ENCODE peak calls at places on chromosomes 1 and 21, in seven cellular contexts. M is neuronal stem cell, K is mesendoderm, I is H9, Q is IMR-90, E is H1, R is mesenchymal stem cell. B is an unnamed sample.

GRCh38 chr1:89611721-89612120 is 21.2 kb upstream of the LRRC8C start:
- DNase-seq in E (no peak), M (no peak), Q (no peak), R (no peak), K (no peak), I (no peak), B (no peak)

GRCh38 chr1:92994105-92994712 is 32.9 kb upstream of the DIPK1A start:
- DNase-seq in M (peak), Q (peak), R (peak), I (peak), E (no peak), K (peak), B (peak)

GRCh38 chr1:2330511-2331199 is 60.7 kb downstream of the MORN1 start:
- DNase-seq in R (no peak), I (no peak), K (no peak), M (no peak), E (no peak), Q (peak), B (peak)

GRCh38 chr1:189804352-189804751 is 673.3 kb downstream of the BRINP3 start:
- DNase-seq in M (no peak), K (peak), Q (no peak), E (no peak), R (no peak), I (no peak), B (no peak)

GRCh38 chr1:26785611-26786436 is 1.9 kb upstream of the PIGV start:
- DNase-seq in R (peak), K (peak), I (no peak), Q (peak), E (no peak), M (no peak), B (no peak)

GRCh38 chr21:15222711-15223110 is 157.9 kb upstream of the NRIP1 start:
- DNase-seq in R (peak), Q (no peak), K (no peak), I (no peak), E (no peak), M (no peak), B (no peak)

GRCh38 chr1:157993179-157994080 is at the start of gene KIRREL1:
- DNase-seq in I (no peak), M (no peak), E (no peak), K (peak), R (peak), Q (peak), B (no peak)

GRCh38 chr1:201554167-201554600 is 15.3 kb downstream of the NAV1 start:
- DNase-seq in R (no peak), I (no peak), Q (no peak), K (no peak), E (no peak), M (no peak), B (peak)

GRCh38 chr1:68409426-68409825 is 40.3 kb downstream of the RPE65 start:
- DNase-seq in K (no peak), M (no peak), I (no peak), E (no peak), R (peak), Q (peak), B (no peak)

GRCh38 chr1:89826594-89826993 is 5.8 kb downstream of the LRRC8D start:
- DNase-seq in I (no peak), E (no peak), Q (no peak), M (no peak), K (no peak), R (no peak), B (no peak)

GRCh38 chr1:180230416-180230790 is 339 bp downstream of the LHX4 start:
- DNase-seq in Q (no peak), R (no peak), M (no peak), E (no peak), K (no peak), I (no peak), B (no peak)

GRCh38 chr1:67708606-67709005 is 23.6 kb downstream of the GADD45A start:
- DNase-seq in Q (no peak), K (no peak), M (no peak), R (no peak), I (no peak), E (no peak), B (no peak)

GRCh38 chr21:43211085-43212071 is 42.6 kb downstream of the CRYAA start:
- DNase-seq in R (no peak), Q (no peak), M (no peak), K (peak), E (no peak), I (peak), B (no peak)

GRCh38 chr1:28893403-28894102 is 20.8 kb upstream of the EPB41 start:
- DNase-seq in I (peak), E (peak), Q (peak), K (peak), R (peak), M (no peak), B (peak)

GRCh38 chr1:179425186-179425585 is 59.4 kb downstream of the AXDND1 start:
- DNase-seq in Q (no peak), I (no peak), K (peak), R (no peak), M (no peak), E (no peak), B (no peak)

GRCh38 chr21:36166705-36167104 is 10.1 kb downstream of the DOP1B start:
- DNase-seq in I (peak), M (no peak), Q (no peak), E (no peak), R (no peak), K (peak), B (peak)

GRCh38 chr1:71881611-71882010 is 400.7 kb downstream of the NEGR1 start:
- DNase-seq in M (no peak), E (no peak), I (no peak), K (no peak), R (no peak), Q (peak), B (no peak)

GRCh38 chr21:33937931-33938339 is 22.3 kb upstream of the ATP5PO start:
- DNase-seq in E (peak), Q (no peak), I (no peak), M (no peak), K (no peak), R (no peak), B (no peak)

GRCh38 chr1:222918746-222919477 is 104.1 kb downstream of the DISP1 start:
- DNase-seq in K (no peak), E (no peak), Q (no peak), M (no peak), I (no peak), R (no peak), B (peak)

GRCh38 chr1:998051-998821 is 1.7 kb downstream of the HES4 start:
- DNase-seq in M (no peak), K (peak), E (peak), Q (no peak), R (no peak), I (peak), B (no peak)

GRCh38 chr1:158177705-158178450 is 2.8 kb upstream of the CD1D start:
- DNase-seq in M (peak), K (peak), I (peak), R (peak), Q (peak), E (peak), B (peak)

GRCh38 chr1:186102559-186103148 is 272.4 kb downstream of the TPR start:
- DNase-seq in Q (peak), I (no peak), R (peak), E (no peak), K (no peak), M (no peak), B (peak)

GRCh38 chr1:193516755-193517388 is 330.5 kb upstream of the B3GALT2 start:
- DNase-seq in Q (no peak), M (no peak), E (no peak), R (no peak), K (no peak), I (no peak), B (no peak)

GRCh38 chr1:30508651-30509050 is 214.7 kb downstream of the MATN1 start:
- DNase-seq in I (no peak), M (no peak), K (no peak), R (no peak), E (peak), Q (no peak), B (no peak)

GRCh38 chr1:39103321-39104157 is 77.4 kb downstream of the NDUFS5 start:
- DNase-seq in R (peak), E (no peak), K (no peak), M (no peak), I (no peak), Q (peak), B (peak)

GRCh38 chr1:184811439-184812111 is 56.9 kb upstream of the EDEM3 start:
- DNase-seq in I (no peak), K (no peak), Q (no peak), E (no peak), M (no peak), R (no peak), B (no peak)

GRCh38 chr1:91374086-91374485 is 30.6 kb downstream of the HFM1 start:
- DNase-seq in Q (no peak), M (no peak), E (no peak), I (no peak), K (peak), R (no peak), B (no peak)

GRCh38 chr21:44312089-44312488 is 12.2 kb downstream of the PFKL start:
- DNase-seq in M (no peak), I (no peak), Q (no peak), R (no peak), K (no peak), E (no peak), B (no peak)

GRCh38 chr1:97073936-97074335 is 352.4 kb downstream of the PTBP2 start:
- DNase-seq in E (no peak), K (no peak), R (no peak), M (no peak), Q (peak), I (no peak), B (no peak)

GRCh38 chr1:97077221-97077620 is 355.6 kb downstream of the PTBP2 start:
- DNase-seq in I (no peak), R (no peak), K (no peak), E (no peak), Q (no peak), M (no peak), B (no peak)

GRCh38 chr1:97071163-97071562 is 349.6 kb downstream of the PTBP2 start:
- DNase-seq in K (no peak), M (no peak), I (no peak), E (no peak), Q (peak), R (no peak), B (no peak)

GRCh38 chr1:97073169-97073568 is 351.6 kb downstream of the PTBP2 start:
- DNase-seq in E (no peak), R (no peak), K (no peak), M (no peak), I (no peak), Q (no peak), B (no peak)

DNA sequence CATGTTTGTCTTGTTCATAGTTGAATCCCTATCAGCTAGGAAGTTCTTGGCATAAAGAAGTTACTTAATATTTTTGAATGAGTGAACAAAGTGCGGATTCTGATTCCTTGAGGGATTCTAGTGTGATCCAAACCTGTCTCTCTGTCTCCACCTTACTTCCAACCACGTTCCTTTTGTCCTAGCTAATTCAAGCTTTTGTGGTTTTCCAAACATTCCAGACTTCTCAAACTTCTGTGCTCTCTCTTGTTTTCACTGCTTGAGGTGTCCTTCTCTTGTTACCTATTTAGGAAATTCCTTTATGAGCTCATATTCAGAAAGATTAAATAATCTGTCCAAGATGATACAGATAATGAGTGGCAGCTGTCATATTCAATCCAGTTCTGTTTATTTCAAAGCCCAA is 353.2 kb downstream of the PTBP2 start:
- DNase-seq in M (no peak), I (no peak), R (no peak), Q (no peak), E (no peak), K (no peak), B (no peak)
- H2AK5ac ChIP-seq in M (no peak), I (no peak), R (no peak), Q (no peak), E (no peak), K (no peak), B (no peak)

GRCh38 chr1:25198731-25199231 is 33.5 kb downstream of the SYF2 start:
- DNase-seq in R (no peak), M (no peak), K (no peak), E (no peak), Q (no peak), I (no peak), B (no peak)

GRCh38 chr1:25197982-25198681 is 34.2 kb downstream of the SYF2 start:
- DNase-seq in R (no peak), Q (no peak), E (no peak), M (no peak), I (no peak), K (no peak), B (no peak)

GRCh38 chr1:25201006-25201405 is 31.3 kb downstream of the SYF2 start:
- DNase-seq in K (no peak), E (no peak), M (no peak), Q (no peak), R (no peak), I (no peak), B (no peak)

GRCh38 chr1:25197235-25197930 is 34.9 kb downstream of the SYF2 start:
- DNase-seq in R (no peak), I (no peak), Q (no peak), E (no peak), M (no peak), K (no peak), B (no peak)

DNA sequence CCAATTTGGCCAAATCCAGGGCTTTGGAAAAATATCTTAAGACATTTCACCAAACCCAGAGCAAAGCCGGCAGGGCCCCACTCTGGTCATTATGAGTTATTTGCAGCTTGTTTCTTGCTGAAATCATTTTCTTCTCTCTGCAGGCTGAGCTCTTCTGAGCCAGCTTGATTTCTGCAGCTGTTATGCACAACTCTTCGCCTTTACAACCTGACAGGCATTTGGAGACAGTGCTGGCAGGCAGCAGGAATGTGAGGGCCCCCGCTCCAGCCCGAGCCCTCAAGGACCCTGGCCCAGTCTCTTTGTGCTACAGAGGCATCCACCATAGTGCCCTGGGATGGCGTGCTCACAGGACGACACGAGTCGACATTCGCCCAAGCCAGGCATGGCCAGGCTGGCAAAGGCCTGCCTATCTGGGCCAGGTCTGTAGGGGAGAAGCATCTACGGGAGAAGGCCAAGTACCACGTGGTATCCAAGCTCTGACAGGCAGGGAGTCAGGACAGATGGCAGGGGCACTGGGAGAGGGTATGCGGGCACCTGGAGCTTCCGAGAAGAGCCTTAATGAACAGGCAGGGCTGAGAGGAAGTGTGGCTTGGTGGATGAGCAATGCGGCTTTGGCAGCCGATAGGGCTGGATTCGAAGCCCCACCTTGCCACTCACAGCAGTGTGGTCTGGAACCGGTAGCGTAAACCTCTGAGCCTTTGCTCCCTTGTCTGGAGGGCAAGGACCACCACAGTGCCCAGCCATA is 32.3 kb downstream of the SYF2 start:
- DNase-seq in Q (no peak), K (no peak), E (no peak), R (no peak), M (no peak), I (no peak), B (no peak)
- H3K23ac ChIP-seq in Q (no peak), K (no peak), E (no peak), R (no peak), M (no peak), I (no peak), B (no peak)

DNA sequence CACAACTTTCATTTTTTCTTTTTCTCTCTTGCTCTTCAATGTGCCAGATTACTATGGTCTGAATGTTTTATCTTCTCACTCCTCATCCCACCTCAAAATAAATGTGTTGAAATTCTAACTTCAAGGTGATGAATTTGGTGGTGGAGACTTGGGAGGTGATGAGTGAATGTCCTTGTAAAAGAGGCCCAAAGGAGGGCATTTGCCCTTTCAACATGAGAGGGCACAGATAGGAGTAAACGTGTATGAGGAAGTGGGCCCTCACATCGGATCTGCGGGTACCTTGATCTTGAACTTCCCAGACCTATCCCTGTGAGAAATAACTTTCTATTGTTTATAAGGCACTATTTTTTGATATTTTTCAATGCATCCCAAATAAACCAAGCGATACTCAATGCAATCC is 412.3 kb upstream of the ADGRL2 start:
- DNase-seq in M (no peak), E (no peak), R (no peak), Q (no peak), K (no peak), I (no peak), B (no peak)
- H2AK5ac ChIP-seq in M (no peak), E (no peak), R (no peak), Q (no peak), K (no peak), I (no peak), B (no peak)

GRCh38 chr1:109773203-109773899 is 9.6 kb upstream of the EPS8L3 start:
- DNase-seq in R (peak), Q (peak), M (peak), K (peak), E (peak), I (peak), B (peak)
- H3K23ac ChIP-seq in R (no peak), Q (no peak), M (no peak), K (no peak), E (no peak), I (no peak), B (no peak)

B was measured in trophoblast cell.